ENCODE peak calls at places on chromosomes 12 and 14, in four cellular contexts. U is stimulated activated effector memory CD8-positive, alpha-beta T cell treated with anti-CD3 and anti-CD28 coated beads, Interleukin-12 subunit alpha, Interleukin-12 subunit beta, amount 100 ng/mL, for 72 hours; G is tibial nerve; L is IMR-90. W is an unnamed sample.

GRCh38 chr14:99554184-99554583 is 49.8 kb downstream of the CCDC85C start:
- DNase-seq in U (no peak), G (no peak), L (no peak), W (no peak)

GRCh38 chr12:1047898-1048660 is 57.1 kb downstream of the ERC1 start:
- DNase-seq in U (no peak), L (no peak), G (no peak), W (peak)

GRCh38 chr12:5884285-5884684 is 60.8 kb downstream of the ANO2 start:
- DNase-seq in G (no peak), U (no peak), L (no peak), W (no peak)

GRCh38 chr14:92644166-92644565 is 104.3 kb downstream of the LGMN start:
- DNase-seq in G (no peak), L (peak), U (no peak), W (no peak)

GRCh38 chr12:67286257-67286656 is 17.1 kb downstream of the CAND1 start:
- DNase-seq in G (no peak), L (no peak), U (no peak), W (no peak)

GRCh38 chr14:49051328-49052060 is 534.7 kb downstream of the RPS29 start:
- DNase-seq in G (no peak), L (peak), U (no peak), W (no peak)

GRCh38 chr12:119876761-119877638 is at the start of gene CIT:
- DNase-seq in U (peak), L (peak), G (peak), W (peak)

GRCh38 chr12:11949738-11950403 is 120.9 kb upstream of the BCL2L14 start:
- DNase-seq in G (no peak), L (no peak), U (no peak), W (no peak)

GRCh38 chr14:29016050-29016900 is 249.7 kb downstream of the FOXG1 start:
- DNase-seq in L (peak), G (no peak), U (no peak), W (peak)

GRCh38 chr12:4849024-4849594 is 60.6 kb upstream of the KCNA1 start:
- DNase-seq in L (peak), G (no peak), U (no peak), W (peak)

GRCh38 chr14:101114726-101115481 is 211.4 kb upstream of the RTL1 start:
- DNase-seq in G (no peak), U (no peak), L (no peak), W (no peak)

GRCh38 chr12:46773537-46773936 is 52.3 kb downstream of the SLC38A4 start:
- DNase-seq in L (no peak), U (no peak), G (no peak), W (no peak)

GRCh38 chr12:115257791-115258190 is 573.8 kb upstream of the TBX3 start:
- DNase-seq in L (peak), G (no peak), U (no peak), W (no peak)

GRCh38 chr14:98218213-98218612 is 1053.8 kb downstream of the BCL11B start:
- DNase-seq in G (no peak), U (no peak), L (no peak), W (no peak)

GRCh38 chr12:52354197-52354596 is 13.1 kb downstream of the KRT85 start:
- DNase-seq in G (no peak), U (no peak), L (no peak), W (no peak)

GRCh38 chr12:71517145-71517846 is 77.7 kb downstream of the LGR5 start:
- DNase-seq in L (no peak), U (no peak), G (no peak), W (no peak)

GRCh38 chr12:82635263-82635662 is 51.4 kb upstream of the TMTC2 start:
- DNase-seq in L (no peak), G (no peak), U (no peak), W (no peak)

GRCh38 chr12:15996254-15996653 is 85.1 kb downstream of the DERA start:
- DNase-seq in L (peak), U (no peak), G (no peak), W (peak)

GRCh38 chr12:89414851-89415250 is 62.5 kb upstream of the DUSP6 start:
- DNase-seq in L (peak), G (no peak), U (no peak), W (peak)

GRCh38 chr12:105317453-105317852 is 13.0 kb upstream of the C12orf75 start:
- DNase-seq in L (peak), G (no peak), U (no peak), W (no peak)

GRCh38 chr14:100825691-100826331 is at the start of gene MEG3:
- DNase-seq in G (peak), U (no peak), L (peak), W (peak)

GRCh38 chr12:130281157-130281799 is 56.4 kb upstream of the PIWIL1 start:
- DNase-seq in U (peak), L (no peak), G (no peak), W (no peak)

GRCh38 chr14:24408764-24409163 is 10.0 kb downstream of the NYNRIN start:
- DNase-seq in U (no peak), G (no peak), L (no peak), W (peak)

GRCh38 chr12:20798561-20798960 is 11.9 kb upstream of the SLCO1B3 start:
- DNase-seq in U (no peak), G (no peak), L (no peak), W (no peak)

GRCh38 chr12:1277905-1278304 is 286.9 kb downstream of the ERC1 start:
- DNase-seq in G (no peak), U (no peak), L (no peak), W (no peak)

GRCh38 chr12:46174919-46175318 is 93.9 kb downstream of the SLC38A1 start:
- DNase-seq in U (no peak), G (no peak), L (no peak), W (no peak)

GRCh38 chr12:92042791-92043531 is 102.7 kb downstream of the BTG1 start:
- DNase-seq in G (no peak), U (no peak), L (peak), W (no peak)

GRCh38 chr14:32809255-32809654 is 129.4 kb upstream of the NPAS3 start:
- DNase-seq in U (no peak), G (no peak), L (no peak), W (no peak)

GRCh38 chr14:96727490-96727889 is 69.7 kb upstream of the VRK1 start:
- DNase-seq in G (no peak), L (no peak), U (no peak), W (no peak)

GRCh38 chr12:79250186-79250585 is 385.6 kb downstream of the SYT1 start:
- DNase-seq in L (peak), G (no peak), U (no peak), W (no peak)

GRCh38 chr12:325886-326285 is 63.2 kb downstream of the KDM5A start:
- DNase-seq in L (no peak), U (no peak), G (no peak), W (no peak)

GRCh38 chr12:66070378-66071120 is 60.0 kb downstream of the LLPH start:
- DNase-seq in L (no peak), G (no peak), U (no peak), W (no peak)

GRCh38 chr12:26938660-26939185 is 453 bp downstream of the FGFR1OP2 start:
- DNase-seq in G (peak), U (no peak), L (no peak), W (no peak)

GRCh38 chr12:124497658-124498057 is 69.8 kb downstream of the NCOR2 start:
- DNase-seq in U (no peak), L (peak), G (peak), W (peak)

GRCh38 chr14:76727403-76727802 is 33.9 kb upstream of the VASH1 start:
- DNase-seq in G (no peak), U (no peak), L (no peak), W (no peak)

W was measured in fibroblast of gingiva.